ENCODE peak calls at places on chromosomes 4 and X, in ten cellular contexts. One of them, this sample, is unnamed.

GRCh38 chrX:151977009-151977408 is 2.5 kb upstream of the GABRE start:
- DNase-seq in gastrocnemius medialis: no peak
- DNase-seq in foreskin fibroblast: peak; percentile 34
- DNase-seq in fibroblast of mammary gland: no peak
- DNase-seq in heart right ventricle: no peak
- DNase-seq in AG09309: no peak
- DNase-seq in breast epithelium: no peak
- DNase-seq in OCI-LY7: no peak
- DNase-seq in right atrium auricular region: no peak
- DNase-seq in cardiac fibroblast: no peak
- DNase-seq in this sample: no peak

GRCh38 chrX:30653415-30654131 is at the start of gene GK:
- DNase-seq in gastrocnemius medialis: peak; percentile 14
- DNase-seq in foreskin fibroblast: peak; percentile 26
- DNase-seq in fibroblast of mammary gland: no peak
- DNase-seq in heart right ventricle: peak; percentile 3
- DNase-seq in AG09309: no peak
- DNase-seq in breast epithelium: no peak
- DNase-seq in OCI-LY7: peak; percentile 19
- DNase-seq in right atrium auricular region: no peak
- DNase-seq in cardiac fibroblast: peak; percentile 20
- DNase-seq in this sample: no peak

GRCh38 chr4:100208964-100209363 is 18.7 kb upstream of the DDIT4L start:
- DNase-seq in gastrocnemius medialis: no peak
- DNase-seq in foreskin fibroblast: no peak
- DNase-seq in fibroblast of mammary gland: peak; percentile 6
- DNase-seq in heart right ventricle: no peak
- DNase-seq in AG09309: no peak
- DNase-seq in breast epithelium: no peak
- DNase-seq in OCI-LY7: no peak
- DNase-seq in right atrium auricular region: no peak
- DNase-seq in cardiac fibroblast: no peak
- DNase-seq in this sample: no peak

GRCh38 chr4:132344924-132345828 is 803.9 kb upstream of the PCDH10 start:
- DNase-seq in gastrocnemius medialis: no peak
- DNase-seq in foreskin fibroblast: no peak
- DNase-seq in fibroblast of mammary gland: no peak
- DNase-seq in heart right ventricle: no peak
- DNase-seq in AG09309: no peak
- DNase-seq in breast epithelium: no peak
- DNase-seq in OCI-LY7: no peak
- DNase-seq in right atrium auricular region: no peak
- DNase-seq in cardiac fibroblast: no peak
- DNase-seq in this sample: no peak

GRCh38 chrX:103211012-103211715 is 3.7 kb upstream of the BEX4 start:
- DNase-seq in gastrocnemius medialis: no peak
- DNase-seq in foreskin fibroblast: peak; percentile 63
- DNase-seq in fibroblast of mammary gland: peak; percentile 60
- DNase-seq in heart right ventricle: peak; percentile 41
- DNase-seq in AG09309: no peak
- DNase-seq in breast epithelium: peak; percentile 50
- DNase-seq in OCI-LY7: peak; percentile 43
- DNase-seq in right atrium auricular region: peak; percentile 65
- DNase-seq in cardiac fibroblast: peak; percentile 59
- DNase-seq in this sample: peak; percentile 47

GRCh38 chrX:9704876-9705465 is 60.7 kb downstream of the GPR143 start:
- DNase-seq in gastrocnemius medialis: no peak
- DNase-seq in foreskin fibroblast: no peak
- DNase-seq in fibroblast of mammary gland: no peak
- DNase-seq in heart right ventricle: no peak
- DNase-seq in AG09309: no peak
- DNase-seq in breast epithelium: no peak
- DNase-seq in OCI-LY7: no peak
- DNase-seq in right atrium auricular region: no peak
- DNase-seq in cardiac fibroblast: no peak
- DNase-seq in this sample: no peak

GRCh38 chr4:54272051-54272450 is 43.0 kb downstream of the PDGFRA start:
- DNase-seq in gastrocnemius medialis: no peak
- DNase-seq in foreskin fibroblast: peak; percentile 11
- DNase-seq in fibroblast of mammary gland: no peak
- DNase-seq in heart right ventricle: no peak
- DNase-seq in AG09309: no peak
- DNase-seq in breast epithelium: no peak
- DNase-seq in OCI-LY7: no peak
- DNase-seq in right atrium auricular region: no peak
- DNase-seq in cardiac fibroblast: no peak
- DNase-seq in this sample: no peak

GRCh38 chr4:74975848-74976824 is 43.2 kb downstream of the PARM1 start:
- DNase-seq in gastrocnemius medialis: peak; percentile 30
- DNase-seq in foreskin fibroblast: no peak
- DNase-seq in fibroblast of mammary gland: no peak
- DNase-seq in heart right ventricle: no peak
- DNase-seq in AG09309: no peak
- DNase-seq in breast epithelium: no peak
- DNase-seq in OCI-LY7: no peak
- DNase-seq in right atrium auricular region: no peak
- DNase-seq in cardiac fibroblast: no peak
- DNase-seq in this sample: no peak

GRCh38 chr4:84971319-84971932 is 4.9 kb upstream of the WDFY3 start:
- DNase-seq in gastrocnemius medialis: no peak
- DNase-seq in foreskin fibroblast: peak; percentile 71
- DNase-seq in fibroblast of mammary gland: peak; percentile 77
- DNase-seq in heart right ventricle: no peak
- DNase-seq in AG09309: peak; percentile 55
- DNase-seq in breast epithelium: no peak
- DNase-seq in OCI-LY7: peak; percentile 23
- DNase-seq in right atrium auricular region: no peak
- DNase-seq in cardiac fibroblast: peak; percentile 77
- DNase-seq in this sample: no peak

GRCh38 chr4:156998500-156999174 is 27.0 kb upstream of the PDGFC start:
- DNase-seq in gastrocnemius medialis: no peak
- DNase-seq in foreskin fibroblast: no peak
- DNase-seq in fibroblast of mammary gland: no peak
- DNase-seq in heart right ventricle: no peak
- DNase-seq in AG09309: no peak
- DNase-seq in breast epithelium: no peak
- DNase-seq in OCI-LY7: no peak
- DNase-seq in right atrium auricular region: no peak
- DNase-seq in cardiac fibroblast: no peak
- DNase-seq in this sample: no peak

GRCh38 chrX:38803609-38804480 is 2.6 kb downstream of the MID1IP1 start:
- DNase-seq in gastrocnemius medialis: peak; percentile 91
- DNase-seq in foreskin fibroblast: peak; percentile 94
- DNase-seq in fibroblast of mammary gland: peak; percentile 78
- DNase-seq in heart right ventricle: peak; percentile 77
- DNase-seq in AG09309: no peak
- DNase-seq in breast epithelium: peak; percentile 62
- DNase-seq in OCI-LY7: peak; percentile 77
- DNase-seq in right atrium auricular region: peak; percentile 76
- DNase-seq in cardiac fibroblast: peak; percentile 75
- DNase-seq in this sample: no peak

GRCh38 chr4:2935762-2936743 is 27.2 kb downstream of the NOP14 start:
- DNase-seq in gastrocnemius medialis: peak; percentile 50
- DNase-seq in foreskin fibroblast: no peak
- DNase-seq in fibroblast of mammary gland: peak; percentile 57
- DNase-seq in heart right ventricle: no peak
- DNase-seq in AG09309: no peak
- DNase-seq in breast epithelium: peak; percentile 50
- DNase-seq in OCI-LY7: peak; percentile 26
- DNase-seq in right atrium auricular region: no peak
- DNase-seq in cardiac fibroblast: peak; percentile 63
- DNase-seq in this sample: peak; percentile 47

GRCh38 chrX:57821703-57822375 is 88.4 kb downstream of the ZXDA start:
- DNase-seq in gastrocnemius medialis: peak; percentile 12
- DNase-seq in foreskin fibroblast: peak; percentile 57
- DNase-seq in fibroblast of mammary gland: peak; percentile 65
- DNase-seq in heart right ventricle: peak; percentile 46
- DNase-seq in AG09309: peak; percentile 29
- DNase-seq in breast epithelium: no peak
- DNase-seq in OCI-LY7: peak; percentile 65
- DNase-seq in right atrium auricular region: no peak
- DNase-seq in cardiac fibroblast: peak; percentile 76
- DNase-seq in this sample: peak; percentile 31

GRCh38 chr4:110533940-110534339 is 58.0 kb downstream of the ENPEP start:
- DNase-seq in gastrocnemius medialis: peak; percentile 76
- DNase-seq in foreskin fibroblast: peak; percentile 92
- DNase-seq in fibroblast of mammary gland: peak; percentile 99
- DNase-seq in heart right ventricle: no peak
- DNase-seq in AG09309: peak; percentile 91
- DNase-seq in breast epithelium: no peak
- DNase-seq in OCI-LY7: peak; percentile 54
- DNase-seq in right atrium auricular region: no peak
- DNase-seq in cardiac fibroblast: peak; percentile 99
- DNase-seq in this sample: peak; percentile 97

GRCh38 chrX:49192722-49193328 is 6.7 kb upstream of the PRICKLE3 start:
- DNase-seq in gastrocnemius medialis: no peak
- DNase-seq in foreskin fibroblast: peak; percentile 44
- DNase-seq in fibroblast of mammary gland: peak; percentile 45
- DNase-seq in heart right ventricle: no peak
- DNase-seq in AG09309: no peak
- DNase-seq in breast epithelium: no peak
- DNase-seq in OCI-LY7: peak; percentile 49
- DNase-seq in right atrium auricular region: no peak
- DNase-seq in cardiac fibroblast: peak; percentile 54
- DNase-seq in this sample: peak; percentile 8

GRCh38 chr4:109321232-109321631 is 18.8 kb upstream of the COL25A1 start:
- DNase-seq in gastrocnemius medialis: no peak
- DNase-seq in foreskin fibroblast: no peak
- DNase-seq in fibroblast of mammary gland: no peak
- DNase-seq in heart right ventricle: no peak
- DNase-seq in AG09309: no peak
- DNase-seq in breast epithelium: no peak
- DNase-seq in OCI-LY7: no peak
- DNase-seq in right atrium auricular region: no peak
- DNase-seq in cardiac fibroblast: no peak
- DNase-seq in this sample: no peak

GRCh38 chr4:124948976-124949597 is 236.6 kb upstream of the ANKRD50 start:
- DNase-seq in gastrocnemius medialis: no peak
- DNase-seq in foreskin fibroblast: peak; percentile 74
- DNase-seq in fibroblast of mammary gland: peak; percentile 61
- DNase-seq in heart right ventricle: no peak
- DNase-seq in AG09309: no peak
- DNase-seq in breast epithelium: no peak
- DNase-seq in OCI-LY7: no peak
- DNase-seq in right atrium auricular region: no peak
- DNase-seq in cardiac fibroblast: peak; percentile 91
- DNase-seq in this sample: peak; percentile 62

GRCh38 chrX:68831405-68832100 is 2.7 kb downstream of the EFNB1 start:
- DNase-seq in gastrocnemius medialis: no peak
- DNase-seq in foreskin fibroblast: no peak
- DNase-seq in fibroblast of mammary gland: no peak
- DNase-seq in heart right ventricle: no peak
- DNase-seq in AG09309: no peak
- DNase-seq in breast epithelium: no peak
- DNase-seq in OCI-LY7: no peak
- DNase-seq in right atrium auricular region: peak; percentile 51
- DNase-seq in cardiac fibroblast: no peak
- DNase-seq in this sample: no peak
- H3K4me3 ChIP-seq in gastrocnemius medialis: peak overlapping the region; percentile 86
- H3K4me3 ChIP-seq in foreskin fibroblast: peak overlapping the region; percentile 63
- H3K4me3 ChIP-seq in fibroblast of mammary gland: peak overlapping the region; percentile 65
- H3K4me3 ChIP-seq in heart right ventricle: peak overlapping the region; percentile 72
- H3K4me3 ChIP-seq in AG09309: peak overlapping the region; percentile 74
- H3K4me3 ChIP-seq in breast epithelium: peak overlapping the region; percentile 82
- H3K4me3 ChIP-seq in OCI-LY7: no peak overlapping the region
- H3K4me3 ChIP-seq in right atrium auricular region: peak overlapping the region; percentile 64
- H3K4me3 ChIP-seq in cardiac fibroblast: peak overlapping the region; percentile 70
- H3K4me3 ChIP-seq in this sample: peak overlapping the region; percentile 70

GRCh38 chr4:76680934-76681333 is 217.0 kb downstream of the SOWAHB start:
- DNase-seq in gastrocnemius medialis: no peak
- DNase-seq in foreskin fibroblast: no peak
- DNase-seq in fibroblast of mammary gland: no peak
- DNase-seq in heart right ventricle: no peak
- DNase-seq in AG09309: no peak
- DNase-seq in breast epithelium: no peak
- DNase-seq in OCI-LY7: no peak
- DNase-seq in right atrium auricular region: no peak
- DNase-seq in cardiac fibroblast: no peak
- DNase-seq in this sample: no peak
- TF ChIP-seq CTCF in gastrocnemius medialis: no peak
- TF ChIP-seq CTCF in foreskin fibroblast: no peak
- TF ChIP-seq CTCF in fibroblast of mammary gland: no peak
- TF ChIP-seq CTCF in heart right ventricle: no peak
- TF ChIP-seq CTCF in AG09309: no peak
- TF ChIP-seq CTCF in breast epithelium: no peak
- TF ChIP-seq CTCF in OCI-LY7: no peak
- TF ChIP-seq CTCF in right atrium auricular region: no peak
- TF ChIP-seq CTCF in cardiac fibroblast: no peak
- TF ChIP-seq CTCF in this sample: peak; percentile 26

GRCh38 chrX:72716766-72717165 is 2.7 kb upstream of the PHKA1 start:
- DNase-seq in gastrocnemius medialis: peak; percentile 79
- DNase-seq in foreskin fibroblast: peak; percentile 37
- DNase-seq in fibroblast of mammary gland: peak; percentile 36
- DNase-seq in heart right ventricle: no peak
- DNase-seq in AG09309: no peak
- DNase-seq in breast epithelium: no peak
- DNase-seq in OCI-LY7: no peak
- DNase-seq in right atrium auricular region: no peak
- DNase-seq in cardiac fibroblast: peak; percentile 0
- DNase-seq in this sample: no peak

GRCh38 chrX:72714471-72714916 is 388 bp upstream of the PHKA1 start:
- DNase-seq in gastrocnemius medialis: peak; percentile 90
- DNase-seq in foreskin fibroblast: peak; percentile 87
- DNase-seq in fibroblast of mammary gland: peak; percentile 77
- DNase-seq in heart right ventricle: peak; percentile 59
- DNase-seq in AG09309: peak; percentile 29
- DNase-seq in breast epithelium: peak; percentile 52
- DNase-seq in OCI-LY7: no peak
- DNase-seq in right atrium auricular region: peak; percentile 68
- DNase-seq in cardiac fibroblast: peak; percentile 71
- DNase-seq in this sample: peak; percentile 37

GRCh38 chrX:72712094-72712755 is 1.9 kb downstream of the PHKA1 start:
- DNase-seq in gastrocnemius medialis: peak; percentile 37
- DNase-seq in foreskin fibroblast: peak; percentile 55
- DNase-seq in fibroblast of mammary gland: peak; percentile 43
- DNase-seq in heart right ventricle: no peak
- DNase-seq in AG09309: no peak
- DNase-seq in breast epithelium: no peak
- DNase-seq in OCI-LY7: no peak
- DNase-seq in right atrium auricular region: no peak
- DNase-seq in cardiac fibroblast: peak; percentile 9
- DNase-seq in this sample: peak; percentile 10

GRCh38 chrX:72715546-72715945 is 1.4 kb upstream of the PHKA1 start:
- DNase-seq in gastrocnemius medialis: no peak
- DNase-seq in foreskin fibroblast: no peak
- DNase-seq in fibroblast of mammary gland: no peak
- DNase-seq in heart right ventricle: no peak
- DNase-seq in AG09309: no peak
- DNase-seq in breast epithelium: no peak
- DNase-seq in OCI-LY7: no peak
- DNase-seq in right atrium auricular region: no peak
- DNase-seq in cardiac fibroblast: no peak
- DNase-seq in this sample: no peak

GRCh38 chrX:72713130-72713529 is 976 bp downstream of the PHKA1 start:
- DNase-seq in gastrocnemius medialis: no peak
- DNase-seq in foreskin fibroblast: peak; percentile 5
- DNase-seq in fibroblast of mammary gland: peak; percentile 17
- DNase-seq in heart right ventricle: no peak
- DNase-seq in AG09309: no peak
- DNase-seq in breast epithelium: no peak
- DNase-seq in OCI-LY7: no peak
- DNase-seq in right atrium auricular region: no peak
- DNase-seq in cardiac fibroblast: peak; percentile 8
- DNase-seq in this sample: no peak
- H3K4me3 ChIP-seq in gastrocnemius medialis: peak overlapping the region; percentile 72
- H3K4me3 ChIP-seq in foreskin fibroblast: peak overlapping the region; percentile 51
- H3K4me3 ChIP-seq in fibroblast of mammary gland: peak overlapping the region; percentile 51
- H3K4me3 ChIP-seq in heart right ventricle: no peak overlapping the region
- H3K4me3 ChIP-seq in AG09309: no peak overlapping the region
- H3K4me3 ChIP-seq in breast epithelium: peak overlapping the region; percentile 66
- H3K4me3 ChIP-seq in OCI-LY7: no peak overlapping the region
- H3K4me3 ChIP-seq in right atrium auricular region: no peak overlapping the region
- H3K4me3 ChIP-seq in cardiac fibroblast: peak overlapping the region; percentile 48
- H3K4me3 ChIP-seq in this sample: peak overlapping the region; percentile 58

GRCh38 chr4:83753260-83753659 is 217.4 kb downstream of the GPAT3 start:
- DNase-seq in gastrocnemius medialis: no peak
- DNase-seq in foreskin fibroblast: no peak
- DNase-seq in fibroblast of mammary gland: no peak
- DNase-seq in heart right ventricle: no peak
- DNase-seq in AG09309: no peak
- DNase-seq in breast epithelium: no peak
- DNase-seq in OCI-LY7: no peak
- DNase-seq in right atrium auricular region: no peak
- DNase-seq in cardiac fibroblast: no peak
- DNase-seq in this sample: no peak
- TF ChIP-seq CTCF in gastrocnemius medialis: no peak
- TF ChIP-seq CTCF in foreskin fibroblast: no peak
- TF ChIP-seq CTCF in fibroblast of mammary gland: no peak
- TF ChIP-seq CTCF in heart right ventricle: no peak
- TF ChIP-seq CTCF in AG09309: no peak
- TF ChIP-seq CTCF in breast epithelium: no peak
- TF ChIP-seq CTCF in OCI-LY7: no peak
- TF ChIP-seq CTCF in right atrium auricular region: no peak
- TF ChIP-seq CTCF in cardiac fibroblast: no peak
- TF ChIP-seq CTCF in this sample: peak; percentile 31